ENCODE peak calls at places on chromosomes 3 and 15, in four cellular contexts. D is SK-N-SH, U is GM12878, T is HepG2. Y is an unnamed sample.
A peak's percentile ranks its signal among the peaks of the same experiment; 100 is the strongest.

GRCh38 chr3:94246136-94246535 is 183.3 kb downstream of the NSUN3 start:
- DNase-seq in T (no peak), U (no peak), D (no peak), Y (no peak)

GRCh38 chr3:150905339-150905738 is at the start of gene MINDY4B:
- DNase-seq in T (no peak), D (no peak), U (no peak), Y (no peak)

GRCh38 chr15:66905954-66906353 is 159.4 kb upstream of the SMAD3 start:
- DNase-seq in T (no peak), U (no peak), D (no peak), Y (no peak)

GRCh38 chr3:170357920-170358854 is 672 bp downstream of the SKIL start:
- DNase-seq in U (no peak), T (peak; percentile 48), D (peak; percentile 81), Y (peak; percentile 39)

GRCh38 chr3:195911946-195912270 is 3.6 kb upstream of the TNK2 start:
- DNase-seq in U (no peak), T (no peak), D (no peak), Y (no peak)

GRCh38 chr3:14208977-14209394 is 30.4 kb downstream of the LSM3 start:
- DNase-seq in T (no peak), U (no peak), D (no peak), Y (no peak)

GRCh38 chr3:12940854-12941253 is 99.5 kb upstream of the RPL32 start:
- DNase-seq in T (no peak), D (no peak), U (no peak), Y (no peak)

GRCh38 chr3:161890147-161890625 is 393.6 kb downstream of the OTOL1 start:
- DNase-seq in T (no peak), U (no peak), D (no peak), Y (no peak)

GRCh38 chr3:167032267-167032876 is 347.7 kb downstream of the ZBBX start:
- DNase-seq in D (peak; percentile 9), U (no peak), T (peak; percentile 57), Y (peak; percentile 31)

GRCh38 chr3:160981217-160981938 is 123.8 kb downstream of the B3GALNT1 start:
- DNase-seq in U (peak; percentile 31), D (no peak), T (no peak), Y (no peak)

GRCh38 chr3:197029511-197030167 is at the start of gene MELTF:
- DNase-seq in D (peak; percentile 99), U (no peak), T (peak; percentile 27), Y (peak; percentile 83)

GRCh38 chr3:168467085-168467714 is 371.5 kb upstream of the GOLIM4 start:
- DNase-seq in T (no peak), D (peak; percentile 23), U (peak; percentile 21), Y (peak; percentile 13)

GRCh38 chr3:42730294-42730693 is 27.7 kb upstream of the HHATL start:
- DNase-seq in U (no peak), T (no peak), D (no peak), Y (no peak)

GRCh38 chr15:53586815-53587214 is 172.6 kb downstream of the WDR72 start:
- DNase-seq in T (peak; percentile 37), D (peak; percentile 5), U (no peak), Y (peak; percentile 11)

GRCh38 chr3:26074080-26074479 is 284.2 kb downstream of the OXSM start:
- DNase-seq in U (no peak), D (no peak), T (no peak), Y (no peak)

GRCh38 chr3:182617511-182617910 is 175.8 kb upstream of the ATP11B start:
- DNase-seq in T (no peak), D (no peak), U (no peak), Y (no peak)

GRCh38 chr3:39065197-39065596 is 13.4 kb downstream of the WDR48 start:
- DNase-seq in U (no peak), T (peak; percentile 29), D (peak; percentile 41), Y (peak; percentile 55)

GRCh38 chr15:74614744-74615312 is 808 bp upstream of the CLK3 start:
- DNase-seq in U (peak; percentile 62), D (peak; percentile 71), T (no peak), Y (peak; percentile 84)

GRCh38 chr15:58434334-58434888 is 2.6 kb downstream of the LIPC start:
- DNase-seq in D (no peak), U (no peak), T (no peak), Y (no peak)

GRCh38 chr3:353191-353739 is 156.7 kb downstream of the CHL1 start:
- DNase-seq in T (no peak), U (no peak), D (no peak), Y (no peak)

GRCh38 chr3:125229707-125230106 is 17.2 kb upstream of the SLC12A8 start:
- DNase-seq in T (no peak), D (no peak), U (no peak), Y (no peak)

GRCh38 chr3:135059580-135059979 is 264.5 kb downstream of the EPHB1 start:
- DNase-seq in U (no peak), T (no peak), D (no peak), Y (no peak)

GRCh38 chr3:130392266-130392665 is 46.8 kb downstream of the COL6A5 start:
- DNase-seq in U (no peak), D (no peak), T (no peak), Y (no peak)

GRCh38 chr3:167913218-167913902 is 177.8 kb downstream of the SERPINI1 start:
- DNase-seq in U (no peak), T (no peak), D (peak; percentile 10), Y (peak; percentile 39)

GRCh38 chr3:123161167-123161566 is 40.6 kb upstream of the SEC22A start:
- DNase-seq in D (no peak), U (no peak), T (no peak), Y (no peak)

GRCh38 chr3:186365202-186365974 is 3.4 kb upstream of the DGKG start:
- DNase-seq in T (no peak), U (no peak), D (no peak), Y (no peak)

GRCh38 chr15:68584704-68585573 is 6.1 kb downstream of the CORO2B start:
- DNase-seq in U (no peak), D (no peak), T (no peak), Y (no peak)

GRCh38 chr3:156617781-156618180 is 56.6 kb upstream of the TIPARP start:
- DNase-seq in U (no peak), D (no peak), T (no peak), Y (no peak)

GRCh38 chr3:182979719-182980191 is 583 bp downstream of the DCUN1D1 start:
- DNase-seq in T (peak; percentile 12), D (peak; percentile 77), U (no peak), Y (no peak)

GRCh38 chr15:82548700-82549099 is 8.4 kb upstream of the RPS17 start:
- DNase-seq in T (no peak), D (no peak), U (no peak), Y (no peak)

GRCh38 chr3:11582123-11582968 is 61.4 kb downstream of the VGLL4 start:
- DNase-seq in D (peak; percentile 60), T (no peak), U (no peak), Y (peak; percentile 61)

GRCh38 chr15:85872125-85872524 is 77.4 kb upstream of the KLHL25 start:
- DNase-seq in U (no peak), T (no peak), D (no peak), Y (no peak)

DNA sequence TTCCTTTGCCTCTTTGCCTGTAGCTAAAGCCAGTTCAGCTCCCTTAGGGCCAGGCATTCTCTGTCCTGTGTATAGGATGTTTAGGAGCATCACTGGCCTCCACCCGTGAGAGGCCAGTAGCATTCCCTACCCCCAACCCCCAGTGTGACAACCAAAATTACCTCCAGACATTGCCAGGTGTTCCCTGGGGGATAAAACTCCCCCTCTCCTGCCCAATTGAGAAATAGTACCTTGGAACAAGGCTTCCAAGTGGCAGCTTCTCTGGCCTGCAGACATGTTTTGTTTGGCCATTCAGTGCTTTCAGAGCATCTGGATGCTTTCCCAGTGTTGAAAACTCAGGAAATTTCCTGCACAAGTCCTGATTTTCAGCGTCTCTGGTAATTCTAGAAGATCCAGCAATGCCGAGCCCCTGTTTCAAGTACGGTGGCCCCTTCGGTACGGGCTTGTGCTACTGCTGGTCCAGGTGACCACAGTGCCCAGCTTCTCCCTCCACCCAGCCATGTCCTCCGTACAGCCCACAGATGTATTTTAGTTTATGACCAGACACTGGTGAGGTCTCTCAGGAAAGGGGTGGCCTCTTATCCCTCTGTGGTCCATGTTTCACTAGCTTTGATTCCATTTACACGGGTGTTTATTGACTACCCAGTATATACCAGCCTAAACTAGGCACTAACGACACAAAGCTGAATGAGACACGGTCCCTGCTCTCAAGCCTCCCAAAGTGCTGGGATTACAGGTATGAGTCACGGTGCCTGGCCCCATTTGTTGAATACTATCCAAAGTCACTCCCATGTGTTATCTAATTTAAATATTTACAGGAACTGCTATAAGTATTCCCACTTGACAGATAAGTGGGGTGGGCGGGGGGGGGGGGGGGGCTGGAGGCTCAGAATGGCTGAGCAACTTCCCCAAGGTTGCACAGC is 125.4 kb upstream of the RAD18 start:
- DNase-seq in D (no peak), T (no peak), U (no peak), Y (no peak)
- TF ChIP-seq FOXM1 in D (no peak), T (no peak), U (no peak), Y (no peak)

GRCh38 chr3:73765878-73766564 is 141.3 kb upstream of the PDZRN3 start:
- DNase-seq in T (no peak), D (no peak), U (no peak), Y (no peak)
- TF ChIP-seq FOXM1 in T (no peak), D (no peak), U (no peak), Y (no peak)

GRCh38 chr3:185208836-185209235 is 45.0 kb downstream of the EHHADH start:
- DNase-seq in D (no peak), T (no peak), U (no peak), Y (no peak)

GRCh38 chr3:185205865-185206264 is 48.0 kb downstream of the EHHADH start:
- DNase-seq in T (no peak), U (no peak), D (no peak), Y (no peak)

GRCh38 chr3:185204894-185205293 is 49.0 kb downstream of the EHHADH start:
- DNase-seq in T (no peak), U (no peak), D (no peak), Y (no peak)

GRCh38 chr3:185210621-185211157 is 43.2 kb downstream of the EHHADH start:
- DNase-seq in T (no peak), D (peak; percentile 49), U (no peak), Y (no peak)

GRCh38 chr3:185207931-185208746 is 45.7 kb downstream of the EHHADH start:
- DNase-seq in D (no peak), T (no peak), U (peak; percentile 83), Y (no peak)
- TF ChIP-seq FOXM1 in D (no peak), T (no peak), U (peak; percentile 90), Y (no peak)

DNA sequence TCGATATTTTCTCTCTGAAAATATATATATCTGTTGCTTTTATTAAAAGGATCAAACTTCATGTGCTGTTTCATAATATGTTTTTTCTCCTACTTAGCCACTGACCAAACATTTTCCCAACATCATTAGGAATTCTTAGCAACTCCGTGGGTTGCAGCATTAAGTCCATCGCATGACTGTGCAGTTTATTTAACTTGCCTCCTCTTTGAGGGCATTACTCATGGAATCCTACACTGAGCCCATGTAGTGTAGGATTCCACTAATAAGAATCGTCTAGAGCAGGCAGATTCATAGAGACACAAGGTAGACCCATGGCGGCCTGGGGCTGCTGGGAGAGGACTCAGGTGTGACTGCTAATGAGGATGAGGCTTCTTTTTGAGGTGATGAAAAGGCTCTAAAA is 49.3 kb downstream of the CMTM6 start:
- DNase-seq in U (no peak), T (no peak), D (no peak), Y (no peak)
- TF ChIP-seq FOXM1 in U (no peak), T (no peak), D (no peak), Y (no peak)

Y was measured in HEK293T.